ENCODE peak calls at places on chromosomes 5 and 9, in eight cellular contexts. I is H54, N is suprapubic skin, G is esophagus squamous epithelium, E is endothelial cell of umbilical vein, X is transverse colon, J is uterus, V is heart left ventricle. Y is an unnamed sample.

GRCh38 chr5:56814963-56815656 is at the start of gene MAP3K1:
- DNase-seq in I (peak), E (peak), N (peak), V (peak), X (peak), J (peak), G (peak), Y (peak)

GRCh38 chr9:94581711-94582110 is 11.9 kb downstream of the FBP2 start:
- DNase-seq in N (no peak), V (no peak), X (no peak), I (no peak), G (no peak), E (no peak), J (no peak), Y (no peak)

GRCh38 chr9:134707031-134707680 is 65.6 kb downstream of the COL5A1 start:
- DNase-seq in E (peak), J (peak), G (no peak), N (no peak), X (peak), V (peak), I (no peak), Y (no peak)

GRCh38 chr5:1648806-1649205 is 125.0 kb upstream of the LPCAT1 start:
- DNase-seq in G (no peak), V (no peak), N (no peak), X (no peak), E (no peak), J (no peak), I (no peak), Y (no peak)

GRCh38 chr5:128673970-128674369 is 135.9 kb upstream of the FBN2 start:
- DNase-seq in N (no peak), I (no peak), G (no peak), V (no peak), E (no peak), X (no peak), J (no peak), Y (no peak)

GRCh38 chr5:127412698-127413097 is 104.7 kb upstream of the PRRC1 start:
- DNase-seq in N (no peak), G (no peak), E (no peak), J (no peak), X (no peak), I (no peak), V (no peak), Y (no peak)

GRCh38 chr5:110401881-110402280 is 324.6 kb downstream of the TMEM232 start:
- DNase-seq in I (no peak), J (no peak), X (no peak), E (no peak), N (no peak), G (no peak), V (no peak), Y (no peak)

GRCh38 chr5:108730617-108731340 is 16.9 kb upstream of the FER start:
- DNase-seq in X (no peak), V (no peak), E (peak), I (no peak), J (no peak), G (no peak), N (no peak), Y (no peak)

GRCh38 chr5:124736111-124736813 is 10.2 kb downstream of the ZNF608 start:
- DNase-seq in X (no peak), I (no peak), V (no peak), E (no peak), J (no peak), G (no peak), N (no peak), Y (no peak)

GRCh38 chr5:57417981-57418380 is 64.6 kb downstream of the ACTBL2 start:
- DNase-seq in N (no peak), I (no peak), V (no peak), J (no peak), X (no peak), E (no peak), G (no peak), Y (no peak)

GRCh38 chr9:120668399-120668798 is 45.9 kb downstream of the MEGF9 start:
- DNase-seq in X (no peak), N (no peak), V (no peak), E (peak), I (no peak), G (no peak), J (no peak), Y (no peak)

GRCh38 chr5:16723821-16724220 is 107.0 kb upstream of the RETREG1 start:
- DNase-seq in E (no peak), V (no peak), N (no peak), G (no peak), I (no peak), X (no peak), J (no peak), Y (no peak)

GRCh38 chr5:82560546-82560945 is 282.4 kb upstream of the RPS23 start:
- DNase-seq in V (no peak), G (no peak), X (no peak), J (no peak), I (no peak), E (no peak), N (no peak), Y (no peak)

GRCh38 chr5:59584858-59585846 is 308.4 kb downstream of the PDE4D start:
- DNase-seq in G (no peak), X (peak), I (no peak), J (no peak), V (no peak), E (no peak), N (no peak), Y (no peak)
- TF ChIP-seq POLR2A in G (no peak), X (no peak), I (no peak), J (no peak), V (no peak), E (no peak), N (no peak), Y (no peak)

GRCh38 chr5:142839711-142840441 is 69.7 kb downstream of the ARHGAP26 start:
- DNase-seq in E (no peak), J (peak), X (peak), I (no peak), G (no peak), V (peak), N (peak), Y (peak)
- TF ChIP-seq POLR2A in E (no peak), J (no peak), X (no peak), I (no peak), G (no peak), V (no peak), N (no peak), Y (no peak)

DNA sequence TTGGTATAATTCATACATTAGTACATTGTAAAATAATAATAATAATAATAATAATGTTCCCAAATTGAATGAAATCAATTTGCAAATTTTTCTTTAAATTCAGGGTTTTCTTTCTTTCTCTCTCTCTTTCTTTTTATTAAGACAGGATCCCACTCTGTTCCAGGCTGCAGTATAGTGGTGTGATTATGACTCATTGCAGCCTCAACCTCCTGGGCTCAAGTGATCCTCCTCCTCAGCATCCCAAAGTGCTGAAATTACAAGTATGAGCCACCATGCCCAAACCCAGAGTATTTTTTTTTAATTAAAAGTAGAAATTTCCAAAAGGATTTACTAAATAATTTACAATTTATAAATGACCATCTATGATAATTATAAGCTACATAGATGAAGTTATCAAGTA is 117.7 kb downstream of the HOMER1 start:
- DNase-seq in J (no peak), X (no peak), N (no peak), G (no peak), E (no peak), V (no peak), I (no peak), Y (no peak)
- TF ChIP-seq POLR2A in J (no peak), X (no peak), N (no peak), G (no peak), E (no peak), V (no peak), I (no peak), Y (no peak)

GRCh38 chr5:134146651-134147544 is 29.9 kb downstream of the SKP1 start:
- DNase-seq in I (no peak), X (no peak), V (no peak), J (no peak), N (no peak), E (no peak), G (no peak), Y (peak)
- TF ChIP-seq POLR2A in I (no peak), X (no peak), V (no peak), J (no peak), N (no peak), E (no peak), G (no peak), Y (no peak)

GRCh38 chr5:132389453-132390286 is 20.2 kb downstream of the SLC22A5 start:
- DNase-seq in N (peak), J (peak), I (peak), E (peak), V (peak), X (peak), G (no peak), Y (peak)
- TF ChIP-seq POLR2A in N (no peak), J (no peak), I (no peak), E (no peak), V (no peak), X (no peak), G (no peak), Y (no peak)